ENCODE peak calls at places on chromosomes 5 and 9, in five cellular contexts. O is mesendoderm; U is hepatic stellate cell; S is NCI-H2081; H is stimulated activated CD8-positive, alpha-beta memory T cell treated with anti-CD3 and anti-CD28 coated beads, Interleukin-2, amount 100 ng/mL, for 48 hours. W is an unnamed sample.

GRCh38 chr9:106600955-106601354 is 262.0 kb upstream of the ZNF462 start:
- DNase-seq in O (no peak), U (no peak), S (no peak), H (no peak), W (no peak)

GRCh38 chr5:42545038-42545437 is 121.8 kb downstream of the GHR start:
- DNase-seq in O (no peak), U (no peak), S (no peak), H (no peak), W (no peak)

GRCh38 chr9:129283705-129284606 is 105.9 kb upstream of the IER5L start:
- DNase-seq in O (no peak), U (no peak), S (no peak), H (no peak), W (no peak)

GRCh38 chr5:85069659-85070640 is 685.3 kb upstream of the EDIL3 start:
- DNase-seq in O (no peak), U (no peak), S (no peak), H (no peak), W (no peak)

GRCh38 chr5:177389368-177390169 is 5.3 kb downstream of the SLC34A1 start:
- DNase-seq in O (peak), U (peak), S (no peak), H (no peak), W (peak)

GRCh38 chr9:134329576-134329855 is 3.3 kb downstream of the RXRA start:
- DNase-seq in O (no peak), U (no peak), S (no peak), H (no peak), W (no peak)

GRCh38 chr5:11683666-11684065 is 220.6 kb downstream of the CTNND2 start:
- DNase-seq in O (no peak), U (no peak), S (peak), H (no peak), W (no peak)

GRCh38 chr9:98231770-98232478 is 23.5 kb downstream of the TBC1D2 start:
- DNase-seq in O (no peak), U (peak), S (no peak), H (no peak), W (no peak)

GRCh38 chr5:157359350-157359910 is 93.5 kb downstream of the CYFIP2 start:
- DNase-seq in O (no peak), U (no peak), S (no peak), H (no peak), W (no peak)